ENCODE peak calls at places on chromosome 19, in five cellular contexts. One of them, this sample, is unnamed.

GRCh38 chr19:14770136-14770535 is 8.2 kb downstream of the ADGRE2 start:
- DNase-seq in kidney epithelial cell: no peak
- DNase-seq in cardiac fibroblast: no peak
- DNase-seq in ovary: no peak
- DNase-seq in mucosa of descending colon: no peak
- DNase-seq in this sample: no peak

GRCh38 chr19:48511800-48512503 is at the start of gene LMTK3:
- DNase-seq in kidney epithelial cell: no peak
- DNase-seq in cardiac fibroblast: peak; percentile 25
- DNase-seq in ovary: peak; percentile 33
- DNase-seq in mucosa of descending colon: peak; percentile 53
- DNase-seq in this sample: peak; percentile 42

GRCh38 chr19:5612891-5613290 is 9.7 kb downstream of the SAFB2 start:
- DNase-seq in kidney epithelial cell: no peak
- DNase-seq in cardiac fibroblast: no peak
- DNase-seq in ovary: no peak
- DNase-seq in mucosa of descending colon: no peak
- DNase-seq in this sample: no peak

GRCh38 chr19:5000120-5000611 is 31.3 kb downstream of the KDM4B start:
- DNase-seq in kidney epithelial cell: no peak
- DNase-seq in cardiac fibroblast: no peak
- DNase-seq in ovary: no peak
- DNase-seq in mucosa of descending colon: no peak
- DNase-seq in this sample: no peak

GRCh38 chr19:55484571-55485438 is at the start of gene NAT14:
- DNase-seq in kidney epithelial cell: no peak
- DNase-seq in cardiac fibroblast: peak; percentile 55
- DNase-seq in ovary: peak; percentile 86
- DNase-seq in mucosa of descending colon: peak; percentile 61
- DNase-seq in this sample: peak; percentile 61

GRCh38 chr19:8826371-8826770 is 5.7 kb downstream of the ZNF558 start:
- DNase-seq in kidney epithelial cell: no peak
- DNase-seq in cardiac fibroblast: no peak
- DNase-seq in ovary: no peak
- DNase-seq in mucosa of descending colon: no peak
- DNase-seq in this sample: no peak

GRCh38 chr19:10870501-10870954 is 825 bp upstream of the CARM1 start:
- DNase-seq in kidney epithelial cell: no peak
- DNase-seq in cardiac fibroblast: no peak
- DNase-seq in ovary: no peak
- DNase-seq in mucosa of descending colon: no peak
- DNase-seq in this sample: no peak

GRCh38 chr19:43476606-43477005 is 11.2 kb upstream of the LYPD3 start:
- DNase-seq in kidney epithelial cell: peak; percentile 10
- DNase-seq in cardiac fibroblast: peak; percentile 78
- DNase-seq in ovary: no peak
- DNase-seq in mucosa of descending colon: no peak
- DNase-seq in this sample: peak; percentile 73

GRCh38 chr19:53927745-53928144 is 18.7 kb downstream of the CACNG7 start:
- DNase-seq in kidney epithelial cell: peak; percentile 1
- DNase-seq in cardiac fibroblast: peak; percentile 76
- DNase-seq in ovary: no peak
- DNase-seq in mucosa of descending colon: no peak
- DNase-seq in this sample: peak; percentile 81

GRCh38 chr19:41821003-41821735 is 23.3 kb downstream of the LYPD4 start:
- DNase-seq in kidney epithelial cell: no peak
- DNase-seq in cardiac fibroblast: peak; percentile 56
- DNase-seq in ovary: no peak
- DNase-seq in mucosa of descending colon: no peak
- DNase-seq in this sample: peak; percentile 41

GRCh38 chr19:6761053-6761676 is 6.1 kb downstream of the SH2D3A start:
- DNase-seq in kidney epithelial cell: no peak
- DNase-seq in cardiac fibroblast: peak; percentile 39
- DNase-seq in ovary: no peak
- DNase-seq in mucosa of descending colon: no peak
- DNase-seq in this sample: no peak

GRCh38 chr19:39823693-39824092 is 10.3 kb downstream of the DYRK1B start:
- DNase-seq in kidney epithelial cell: no peak
- DNase-seq in cardiac fibroblast: no peak
- DNase-seq in ovary: no peak
- DNase-seq in mucosa of descending colon: no peak
- DNase-seq in this sample: no peak

GRCh38 chr19:35223856-35224505 is 4.6 kb downstream of the FAM187B start:
- DNase-seq in kidney epithelial cell: no peak
- DNase-seq in cardiac fibroblast: no peak
- DNase-seq in ovary: no peak
- DNase-seq in mucosa of descending colon: no peak
- DNase-seq in this sample: no peak

GRCh38 chr19:57560049-57560491 is 407 bp upstream of the ZNF550 start:
- DNase-seq in kidney epithelial cell: no peak
- DNase-seq in cardiac fibroblast: peak; percentile 93
- DNase-seq in ovary: peak; percentile 46
- DNase-seq in mucosa of descending colon: peak; percentile 28
- DNase-seq in this sample: peak; percentile 72

GRCh38 chr19:40716031-40716654 is 543 bp downstream of the COQ8B start:
- DNase-seq in kidney epithelial cell: peak; percentile 90
- DNase-seq in cardiac fibroblast: peak; percentile 98
- DNase-seq in ovary: no peak
- DNase-seq in mucosa of descending colon: peak; percentile 48
- DNase-seq in this sample: no peak

GRCh38 chr19:48842744-48843162 is 6.5 kb upstream of the HSD17B14 start:
- DNase-seq in kidney epithelial cell: no peak
- DNase-seq in cardiac fibroblast: peak; percentile 68
- DNase-seq in ovary: peak; percentile 61
- DNase-seq in mucosa of descending colon: no peak
- DNase-seq in this sample: peak; percentile 71

GRCh38 chr19:33221641-33222040 is 4.0 kb downstream of the SLC7A10 start:
- DNase-seq in kidney epithelial cell: no peak
- DNase-seq in cardiac fibroblast: no peak
- DNase-seq in ovary: no peak
- DNase-seq in mucosa of descending colon: no peak
- DNase-seq in this sample: no peak

GRCh38 chr19:11737964-11738745 is 591 bp downstream of the ZNF823 start:
- DNase-seq in kidney epithelial cell: no peak
- DNase-seq in cardiac fibroblast: peak; percentile 27
- DNase-seq in ovary: peak; percentile 37
- DNase-seq in mucosa of descending colon: peak; percentile 88
- DNase-seq in this sample: peak; percentile 22

GRCh38 chr19:38731654-38732301 is 12.5 kb downstream of the CAPN12 start:
- DNase-seq in kidney epithelial cell: no peak
- DNase-seq in cardiac fibroblast: no peak
- DNase-seq in ovary: peak; percentile 29
- DNase-seq in mucosa of descending colon: peak; percentile 74
- DNase-seq in this sample: no peak

GRCh38 chr19:56403261-56403660 is 871 bp upstream of the ZNF583 start:
- DNase-seq in kidney epithelial cell: no peak
- DNase-seq in cardiac fibroblast: peak; percentile 47
- DNase-seq in ovary: peak; percentile 29
- DNase-seq in mucosa of descending colon: no peak
- DNase-seq in this sample: peak; percentile 22

GRCh38 chr19:916645-917322 is 349 bp upstream of the KISS1R start:
- DNase-seq in kidney epithelial cell: no peak
- DNase-seq in cardiac fibroblast: no peak
- DNase-seq in ovary: peak; percentile 69
- DNase-seq in mucosa of descending colon: no peak
- DNase-seq in this sample: no peak

GRCh38 chr19:54279441-54279962 is 1.4 kb downstream of the LILRB2 start:
- DNase-seq in kidney epithelial cell: no peak
- DNase-seq in cardiac fibroblast: no peak
- DNase-seq in ovary: no peak
- DNase-seq in mucosa of descending colon: no peak
- DNase-seq in this sample: no peak

GRCh38 chr19:29528350-29528945 is 2.7 kb downstream of the VSTM2B start:
- DNase-seq in kidney epithelial cell: peak; percentile 1
- DNase-seq in cardiac fibroblast: peak; percentile 72
- DNase-seq in ovary: peak; percentile 57
- DNase-seq in mucosa of descending colon: peak; percentile 48
- DNase-seq in this sample: peak; percentile 68

GRCh38 chr19:41893899-41894298 is 10.9 kb downstream of the ARHGEF1 start:
- DNase-seq in kidney epithelial cell: no peak
- DNase-seq in cardiac fibroblast: peak; percentile 32
- DNase-seq in ovary: no peak
- DNase-seq in mucosa of descending colon: no peak
- DNase-seq in this sample: no peak

GRCh38 chr19:34269968-34270621 is 15.7 kb downstream of the GARRE1 start:
- DNase-seq in kidney epithelial cell: peak; percentile 68
- DNase-seq in cardiac fibroblast: peak; percentile 90
- DNase-seq in ovary: no peak
- DNase-seq in mucosa of descending colon: peak; percentile 48
- DNase-seq in this sample: peak; percentile 92

GRCh38 chr19:6744381-6745288 is 5.2 kb downstream of the TRIP10 start:
- DNase-seq in kidney epithelial cell: no peak
- DNase-seq in cardiac fibroblast: peak; percentile 91
- DNase-seq in ovary: peak; percentile 90
- DNase-seq in mucosa of descending colon: peak; percentile 89
- DNase-seq in this sample: peak; percentile 92

GRCh38 chr19:35977446-35978222 is 17.4 kb upstream of the SDHAF1 start:
- DNase-seq in kidney epithelial cell: no peak
- DNase-seq in cardiac fibroblast: no peak
- DNase-seq in ovary: no peak
- DNase-seq in mucosa of descending colon: no peak
- DNase-seq in this sample: no peak

GRCh38 chr19:4653793-4654436 is 14.6 kb downstream of the TNFAIP8L1 start:
- DNase-seq in kidney epithelial cell: no peak
- DNase-seq in cardiac fibroblast: no peak
- DNase-seq in ovary: no peak
- DNase-seq in mucosa of descending colon: no peak
- DNase-seq in this sample: no peak

GRCh38 chr19:38647966-38648788 is 728 bp downstream of the ACTN4 start:
- DNase-seq in kidney epithelial cell: no peak
- DNase-seq in cardiac fibroblast: no peak
- DNase-seq in ovary: no peak
- DNase-seq in mucosa of descending colon: peak; percentile 24
- DNase-seq in this sample: no peak

GRCh38 chr19:55253842-55254624 is 4.8 kb downstream of the PPP6R1 start:
- DNase-seq in kidney epithelial cell: no peak
- DNase-seq in cardiac fibroblast: no peak
- DNase-seq in ovary: no peak
- DNase-seq in mucosa of descending colon: peak; percentile 45
- DNase-seq in this sample: no peak

GRCh38 chr19:8615813-8616596 is 5.5 kb upstream of the ADAMTS10 start:
- DNase-seq in kidney epithelial cell: no peak
- DNase-seq in cardiac fibroblast: peak; percentile 66
- DNase-seq in ovary: peak; percentile 54
- DNase-seq in mucosa of descending colon: peak; percentile 71
- DNase-seq in this sample: peak; percentile 69

GRCh38 chr19:49873149-49873521 is 4.0 kb downstream of the AKT1S1 start:
- DNase-seq in kidney epithelial cell: no peak
- DNase-seq in cardiac fibroblast: no peak
- DNase-seq in ovary: peak; percentile 45
- DNase-seq in mucosa of descending colon: no peak
- DNase-seq in this sample: no peak

GRCh38 chr19:55165952-55166529 is 372 bp downstream of the DNAAF3 start:
- DNase-seq in kidney epithelial cell: no peak
- DNase-seq in cardiac fibroblast: peak; percentile 79
- DNase-seq in ovary: peak; percentile 46
- DNase-seq in mucosa of descending colon: peak; percentile 62
- DNase-seq in this sample: peak; percentile 84

DNA sequence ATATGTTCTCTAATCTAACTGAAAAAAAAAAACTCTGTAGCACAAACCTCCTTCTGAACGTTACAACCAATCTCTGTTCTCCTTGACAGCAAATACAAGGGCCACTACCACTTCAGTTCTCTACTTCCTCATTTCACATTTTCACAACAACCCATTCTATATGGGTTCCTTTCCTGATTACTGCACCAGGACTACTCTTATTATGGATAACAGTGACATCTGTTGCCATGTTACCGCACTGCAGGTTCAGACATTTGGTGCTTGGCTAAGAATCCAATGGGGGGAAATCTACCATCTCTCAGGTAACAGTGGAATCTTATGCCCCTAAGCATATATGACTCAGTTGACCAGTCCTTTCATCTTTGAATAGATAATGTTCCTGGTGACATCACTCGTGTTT is 11.6 kb upstream of the FPR3 start:
- DNase-seq in kidney epithelial cell: no peak
- DNase-seq in cardiac fibroblast: peak; percentile 63
- DNase-seq in ovary: no peak
- DNase-seq in mucosa of descending colon: no peak
- DNase-seq in this sample: peak; percentile 48
- H3K4me3 ChIP-seq in kidney epithelial cell: no peak overlapping the region
- H3K4me3 ChIP-seq in cardiac fibroblast: no peak overlapping the region
- H3K4me3 ChIP-seq in ovary: no peak overlapping the region
- H3K4me3 ChIP-seq in mucosa of descending colon: no peak overlapping the region
- H3K4me3 ChIP-seq in this sample: no peak overlapping the region

GRCh38 chr19:47230122-47230920 is 678 bp downstream of the BBC3 start:
- DNase-seq in kidney epithelial cell: no peak
- DNase-seq in cardiac fibroblast: peak; percentile 47
- DNase-seq in ovary: peak; percentile 84
- DNase-seq in mucosa of descending colon: peak; percentile 88
- DNase-seq in this sample: peak; percentile 53

GRCh38 chr19:47229674-47230121 is 1.3 kb downstream of the BBC3 start:
- DNase-seq in kidney epithelial cell: no peak
- DNase-seq in cardiac fibroblast: no peak
- DNase-seq in ovary: no peak
- DNase-seq in mucosa of descending colon: peak; percentile 57
- DNase-seq in this sample: peak; percentile 28

GRCh38 chr19:47227347-47228167 is 3.4 kb downstream of the BBC3 start:
- DNase-seq in kidney epithelial cell: peak; percentile 78
- DNase-seq in cardiac fibroblast: peak; percentile 96
- DNase-seq in ovary: peak; percentile 82
- DNase-seq in mucosa of descending colon: peak; percentile 89
- DNase-seq in this sample: peak; percentile 98

GRCh38 chr19:47228168-47228936 is 2.6 kb downstream of the BBC3 start:
- DNase-seq in kidney epithelial cell: no peak
- DNase-seq in cardiac fibroblast: peak; percentile 33
- DNase-seq in ovary: peak; percentile 64
- DNase-seq in mucosa of descending colon: peak; percentile 75
- DNase-seq in this sample: no peak

GRCh38 chr19:47228937-47229673 is 1.9 kb downstream of the BBC3 start:
- DNase-seq in kidney epithelial cell: no peak
- DNase-seq in cardiac fibroblast: peak; percentile 39
- DNase-seq in ovary: no peak
- DNase-seq in mucosa of descending colon: peak; percentile 51
- DNase-seq in this sample: peak; percentile 43
- H3K4me3 ChIP-seq in kidney epithelial cell: peak overlapping the region; percentile 75
- H3K4me3 ChIP-seq in cardiac fibroblast: peak overlapping the region; percentile 76
- H3K4me3 ChIP-seq in ovary: peak overlapping the region; percentile 77
- H3K4me3 ChIP-seq in mucosa of descending colon: no peak overlapping the region
- H3K4me3 ChIP-seq in this sample: peak overlapping the region; percentile 98

GRCh38 chr19:16518061-16518460 is 21.9 kb downstream of the C19orf44 start:
- DNase-seq in kidney epithelial cell: no peak
- DNase-seq in cardiac fibroblast: no peak
- DNase-seq in ovary: no peak
- DNase-seq in mucosa of descending colon: no peak
- DNase-seq in this sample: no peak
- H3K4me3 ChIP-seq in kidney epithelial cell: no peak overlapping the region
- H3K4me3 ChIP-seq in cardiac fibroblast: no peak overlapping the region
- H3K4me3 ChIP-seq in ovary: no peak overlapping the region
- H3K4me3 ChIP-seq in mucosa of descending colon: no peak overlapping the region
- H3K4me3 ChIP-seq in this sample: no peak overlapping the region

DNA sequence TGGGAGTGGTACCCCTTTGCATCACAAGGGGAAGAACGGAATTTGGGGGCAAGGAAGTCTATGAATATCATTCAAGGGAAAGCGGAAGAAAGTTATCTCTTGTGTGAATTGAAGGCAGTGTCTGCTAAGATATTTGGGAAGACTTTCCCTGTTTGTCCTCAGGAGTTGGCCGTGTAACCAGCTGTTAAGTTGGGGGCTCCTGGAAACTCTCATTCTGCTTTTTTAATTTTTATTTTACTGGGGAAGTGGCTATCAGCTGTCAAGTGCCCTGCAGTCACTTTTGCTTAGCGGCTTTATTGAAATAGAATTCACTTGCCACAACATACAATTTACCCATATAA is 2.9 kb downstream of the UPF1 start:
- DNase-seq in kidney epithelial cell: no peak
- DNase-seq in cardiac fibroblast: no peak
- DNase-seq in ovary: no peak
- DNase-seq in mucosa of descending colon: no peak
- DNase-seq in this sample: no peak
- H3K4me3 ChIP-seq in kidney epithelial cell: no peak overlapping the region
- H3K4me3 ChIP-seq in cardiac fibroblast: no peak overlapping the region
- H3K4me3 ChIP-seq in ovary: no peak overlapping the region
- H3K4me3 ChIP-seq in mucosa of descending colon: no peak overlapping the region
- H3K4me3 ChIP-seq in this sample: peak overlapping the region; percentile 69